ENCODE peak calls at places on chromosomes 2 and 18, in six cellular contexts. J is activated naive CD4-positive, alpha-beta T cell; I is amniotic stem cell; V is ACHN; P is AG09309; T is effector CD4-positive, alpha-beta T cell. D is an unnamed sample.
A peak's percentile ranks its signal among the peaks of the same experiment; 100 is the strongest.

GRCh38 chr2:70508711-70509462 is 44.7 kb downstream of the TGFA start:
- DNase-seq in J (no peak), I (no peak), V (no peak), P (no peak), T (no peak), D (no peak)

GRCh38 chr2:134539946-134540345 is 178.9 kb downstream of the TMEM163 start:
- DNase-seq in J (no peak), I (no peak), V (no peak), P (no peak), T (no peak), D (no peak)

GRCh38 chr2:137091704-137092103 is 326.4 kb downstream of the THSD7B start:
- DNase-seq in J (no peak), I (no peak), V (no peak), P (no peak), T (no peak), D (no peak)

GRCh38 chr2:116879646-116880045 is 934.8 kb upstream of the DDX18 start:
- DNase-seq in J (no peak), I (no peak), V (no peak), P (no peak), T (no peak), D (no peak)

GRCh38 chr2:234873828-234874173 is 78.0 kb upstream of the SH3BP4 start:
- DNase-seq in J (no peak), I (no peak), V (no peak), P (no peak), T (no peak), D (no peak)

GRCh38 chr2:26521054-26521912 is 43.4 kb upstream of the OTOF start:
- DNase-seq in J (no peak), I (no peak), V (peak; percentile 45), P (no peak), T (no peak), D (no peak)

GRCh38 chr2:20443276-20443920 is 3.5 kb upstream of the RHOB start:
- DNase-seq in J (no peak), I (no peak), V (peak; percentile 92), P (no peak), T (no peak), D (no peak)

GRCh38 chr18:9627642-9628041 is 13.3 kb upstream of the PPP4R1 start:
- DNase-seq in J (no peak), I (no peak), V (no peak), P (no peak), T (no peak), D (no peak)

GRCh38 chr2:166647935-166648334 is 153.9 kb upstream of the SCN7A start:
- DNase-seq in J (no peak), I (no peak), V (no peak), P (no peak), T (no peak), D (no peak)

GRCh38 chr2:58204195-58204959 is 36.7 kb downstream of the FANCL start:
- DNase-seq in J (no peak), I (no peak), V (no peak), P (no peak), T (no peak), D (no peak)

GRCh38 chr18:79679552-79680099 is at the start of gene CTDP1:
- DNase-seq in J (peak; percentile 90), I (peak; percentile 81), V (peak; percentile 88), P (peak; percentile 58), T (peak; percentile 82), D (no peak)

GRCh38 chr2:198774576-198774975 is 683.2 kb downstream of the SATB2 start:
- DNase-seq in J (no peak), I (no peak), V (no peak), P (no peak), T (no peak), D (no peak)

GRCh38 chr2:39737661-39738060 is 41.4 kb downstream of the THUMPD2 start:
- DNase-seq in J (no peak), I (peak; percentile 49), V (no peak), P (peak; percentile 64), T (no peak), D (peak; percentile 53)

GRCh38 chr18:44789704-44790103 is 109.0 kb downstream of the SETBP1 start:
- DNase-seq in J (no peak), I (no peak), V (no peak), P (no peak), T (no peak), D (no peak)

GRCh38 chr2:120539937-120540718 is 194.2 kb downstream of the INHBB start:
- DNase-seq in J (no peak), I (peak; percentile 93), V (no peak), P (peak; percentile 89), T (no peak), D (peak; percentile 87)

GRCh38 chr2:225295102-225295501 is 104.4 kb upstream of the NYAP2 start:
- DNase-seq in J (no peak), I (no peak), V (no peak), P (no peak), T (no peak), D (no peak)

GRCh38 chr2:86372641-86373502 is 35.4 kb upstream of the REEP1 start:
- DNase-seq in J (no peak), I (peak; percentile 15), V (peak; percentile 50), P (no peak), T (no peak), D (no peak)

GRCh38 chr18:10475633-10476388 is 21.4 kb downstream of the APCDD1 start:
- DNase-seq in J (no peak), I (no peak), V (no peak), P (no peak), T (no peak), D (no peak)

GRCh38 chr2:28616618-28617017 is 120.8 kb downstream of the PLB1 start:
- DNase-seq in J (no peak), I (no peak), V (no peak), P (no peak), T (no peak), D (no peak)

GRCh38 chr18:63186934-63187574 is 132.5 kb downstream of the BCL2 start:
- DNase-seq in J (no peak), I (no peak), V (no peak), P (no peak), T (no peak), D (no peak)

GRCh38 chr2:232325324-232326273 is 53.0 kb upstream of the ALPP start:
- DNase-seq in J (no peak), I (no peak), V (peak; percentile 50), P (no peak), T (peak; percentile 46), D (no peak)

GRCh38 chr18:12092398-12093229 is 1.0 kb upstream of the ANKRD62 start:
- DNase-seq in J (no peak), I (no peak), V (no peak), P (no peak), T (no peak), D (no peak)

GRCh38 chr18:44943201-44943881 is 262.7 kb downstream of the SETBP1 start:
- DNase-seq in J (no peak), I (no peak), V (peak; percentile 49), P (peak; percentile 69), T (no peak), D (peak; percentile 56)

GRCh38 chr2:166784296-166784946 is 103.9 kb upstream of the XIRP2 start:
- DNase-seq in J (no peak), I (no peak), V (no peak), P (no peak), T (no peak), D (no peak)

GRCh38 chr2:204234879-204235278 is 298.3 kb downstream of the ICOS start:
- DNase-seq in J (no peak), I (no peak), V (no peak), P (no peak), T (no peak), D (no peak)

GRCh38 chr2:71454221-71455010 is 1.1 kb downstream of the DYSF start:
- DNase-seq in J (no peak), I (no peak), V (peak; percentile 17), P (no peak), T (no peak), D (no peak)

GRCh38 chr2:8882094-8882493 is 44.7 kb upstream of the KIDINS220 start:
- DNase-seq in J (no peak), I (no peak), V (peak; percentile 71), P (no peak), T (no peak), D (no peak)

GRCh38 chr2:74454654-74455511 is at the start of gene INO80B:
- DNase-seq in J (peak; percentile 91), I (peak; percentile 97), V (peak; percentile 99), P (peak; percentile 95), T (peak; percentile 95), D (peak; percentile 88)

GRCh38 chr2:240053173-240054155 is at the start of gene OR6B3:
- DNase-seq in J (no peak), I (no peak), V (no peak), P (no peak), T (no peak), D (no peak)

GRCh38 chr2:210477496-210477895 is 937 bp upstream of the LANCL1 start:
- DNase-seq in J (no peak), I (no peak), V (peak; percentile 76), P (peak; percentile 21), T (no peak), D (peak; percentile 10)

GRCh38 chr18:25798026-25798537 is 292.3 kb downstream of the SS18 start:
- DNase-seq in J (no peak), I (no peak), V (no peak), P (no peak), T (no peak), D (no peak)

GRCh38 chr2:200741468-200742202 is 70.1 kb upstream of the BZW1 start:
- DNase-seq in J (no peak), I (no peak), V (no peak), P (no peak), T (no peak), D (no peak)

D was measured in AG04449.